ENCODE peak calls at places on chromosome 21, in seven cellular contexts. Q, L, C, S, G, A and D are unnamed samples.

GRCh38 chr21:38293765-38294164 is 37.0 kb downstream of the KCNJ15 start:
- DNase-seq in L (no peak), Q (no peak), C (no peak), S (no peak), A (peak; percentile 18), G (peak; percentile 88), D (no peak)

GRCh38 chr21:15976807-15977206 is 247.0 kb downstream of the USP25 start:
- DNase-seq in L (peak; percentile 45), S (peak; percentile 49), Q (no peak), G (no peak), C (no peak), A (peak; percentile 7), D (no peak)

GRCh38 chr21:10463156-10463555 is 58.2 kb upstream of the TPTE start:
- DNase-seq in A (no peak), Q (no peak), L (no peak), S (no peak), C (no peak), G (no peak), D (no peak)

GRCh38 chr21:28142692-28143091 is 850.0 kb downstream of the LTN1 start:
- DNase-seq in G (no peak), A (peak; percentile 14), S (no peak), L (peak; percentile 40), Q (no peak), C (peak; percentile 91), D (no peak)

GRCh38 chr21:38460171-38460742 is 38.0 kb downstream of the ERG start:
- DNase-seq in L (peak; percentile 97), A (no peak), C (peak; percentile 12), Q (no peak), G (no peak), S (no peak), D (no peak)

GRCh38 chr21:40605094-40605493 is 241.9 kb downstream of the DSCAM start:
- DNase-seq in A (no peak), Q (no peak), S (no peak), G (no peak), C (no peak), L (no peak), D (no peak)

GRCh38 chr21:37746849-37747248 is 169.4 kb downstream of the KCNJ6 start:
- DNase-seq in S (no peak), C (no peak), L (no peak), Q (no peak), A (no peak), G (no peak), D (no peak)

GRCh38 chr21:15686506-15686905 is 43.3 kb upstream of the USP25 start:
- DNase-seq in Q (no peak), C (no peak), A (no peak), L (no peak), S (no peak), G (no peak), D (no peak)

GRCh38 chr21:31905444-31906400 is 32.9 kb downstream of the HUNK start:
- DNase-seq in C (peak; percentile 38), G (no peak), L (no peak), S (no peak), A (no peak), Q (no peak), D (no peak)

GRCh38 chr21:39097335-39097861 is 85.9 kb downstream of the PSMG1 start:
- DNase-seq in G (peak; percentile 54), C (no peak), A (no peak), Q (peak; percentile 89), L (peak; percentile 24), S (peak; percentile 26), D (no peak)

GRCh38 chr21:35994605-35995004 is 65.7 kb downstream of the SETD4 start:
- DNase-seq in Q (no peak), L (no peak), C (no peak), A (no peak), G (no peak), S (no peak), D (no peak)

GRCh38 chr21:38985423-38986378 is 180.0 kb downstream of the ETS2 start:
- DNase-seq in C (peak; percentile 93), A (peak; percentile 83), S (no peak), G (peak; percentile 41), Q (no peak), L (no peak), D (peak; percentile 72)

GRCh38 chr21:37792046-37792445 is 124.2 kb downstream of the KCNJ6 start:
- DNase-seq in G (no peak), A (no peak), S (no peak), Q (no peak), C (peak; percentile 52), L (no peak), D (no peak)

GRCh38 chr21:31555741-31556191 is 103.7 kb upstream of the SOD1 start:
- DNase-seq in A (no peak), Q (no peak), L (no peak), G (no peak), S (no peak), C (no peak), D (no peak)

GRCh38 chr21:46509760-46510159 is 51.1 kb downstream of the DIP2A start:
- DNase-seq in S (no peak), C (peak; percentile 81), G (no peak), A (peak; percentile 52), Q (no peak), L (peak; percentile 56), D (no peak)

GRCh38 chr21:26447932-26448331 is 125.2 kb downstream of the CYYR1 start:
- DNase-seq in S (no peak), Q (no peak), A (no peak), C (no peak), G (no peak), L (no peak), D (no peak)

GRCh38 chr21:32392880-32393676 is at the start of gene URB1:
- DNase-seq in Q (peak; percentile 98), C (peak; percentile 65), S (peak; percentile 80), G (peak; percentile 95), A (peak; percentile 90), L (peak; percentile 87), D (peak; percentile 99)

GRCh38 chr21:35796834-35797233 is 263.5 kb downstream of the SETD4 start:
- DNase-seq in G (no peak), Q (no peak), A (no peak), C (peak; percentile 20), S (no peak), L (peak; percentile 24), D (no peak)

GRCh38 chr21:31760931-31761330 is 29.0 kb upstream of the SCAF4 start:
- DNase-seq in S (no peak), Q (no peak), A (no peak), L (no peak), G (no peak), C (no peak), D (no peak)

GRCh38 chr21:35333831-35334593 is 284.9 kb upstream of the RUNX1 start:
- DNase-seq in Q (no peak), L (no peak), C (no peak), S (no peak), A (no peak), G (no peak), D (no peak)

GRCh38 chr21:39452965-39453332 is 1.2 kb downstream of the SH3BGR start:
- DNase-seq in G (no peak), L (no peak), Q (no peak), A (no peak), S (peak; percentile 75), C (no peak), D (no peak)

GRCh38 chr21:42393443-42393950 is 2.4 kb downstream of the TMPRSS3 start:
- DNase-seq in C (no peak), A (no peak), Q (no peak), S (no peak), L (no peak), G (no peak), D (no peak)
- H3K27ac ChIP-seq in C (no peak overlapping the region), A (no peak overlapping the region), Q (no peak overlapping the region), S (no peak overlapping the region), L (no peak overlapping the region), G (no peak overlapping the region), D (no peak overlapping the region)

GRCh38 chr21:34330055-34330454 is 33.8 kb upstream of the KCNE2 start:
- DNase-seq in A (no peak), L (no peak), Q (no peak), S (no peak), G (no peak), C (no peak), D (no peak)
- TF ChIP-seq CTCF in A (no peak), L (no peak), Q (no peak), S (no peak), G (no peak), C (no peak), D (no peak)

DNA sequence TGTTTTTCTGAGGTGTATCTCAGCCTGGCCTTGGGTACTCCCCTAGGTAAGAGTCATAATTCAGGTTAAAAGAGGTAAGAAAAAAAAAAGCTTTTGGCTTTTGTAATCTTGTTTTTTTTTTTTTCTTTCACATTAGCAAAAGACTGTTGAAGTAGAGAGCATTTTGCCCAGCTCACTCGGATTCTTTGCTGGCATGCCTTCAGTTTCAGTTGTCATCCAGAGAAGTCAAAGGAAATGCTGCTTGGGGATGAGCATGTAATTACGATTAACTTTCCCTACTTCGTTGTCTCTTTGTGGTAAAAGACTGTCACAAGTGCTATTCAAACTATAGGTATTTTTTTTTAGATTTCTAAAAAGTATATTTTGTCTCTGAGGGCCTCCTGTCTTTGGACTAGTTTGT is 6.3 kb downstream of the BACH1 start:
- DNase-seq in S (no peak), C (no peak), Q (no peak), G (no peak), L (no peak), A (no peak), D (no peak)
- H3K4me1 ChIP-seq in S (peaks cover 44% of the 10 kb centered on the region), C (peaks cover 20% of the 10 kb centered on the region), Q (peaks cover 60% of the 10 kb centered on the region), G (peaks cover 45% of the 10 kb centered on the region), L (peaks cover 17% of the 10 kb centered on the region), A (peaks cover 56% of the 10 kb centered on the region), D (peaks cover 31% of the 10 kb centered on the region)

GRCh38 chr21:43959231-43960041 is 52.7 kb upstream of the TRAPPC10 start:
- DNase-seq in Q (no peak), G (no peak), C (no peak), A (no peak), S (no peak), L (no peak), D (no peak)

GRCh38 chr21:43956667-43957030 is 55.5 kb upstream of the TRAPPC10 start:
- DNase-seq in A (no peak), G (peak; percentile 67), L (no peak), Q (no peak), C (peak; percentile 55), S (no peak), D (no peak)

GRCh38 chr21:43957128-43957571 is 55.0 kb upstream of the TRAPPC10 start:
- DNase-seq in L (no peak), S (no peak), C (no peak), A (no peak), G (no peak), Q (no peak), D (no peak)

GRCh38 chr21:43957629-43958362 is 54.3 kb upstream of the TRAPPC10 start:
- DNase-seq in C (no peak), L (no peak), Q (no peak), A (no peak), G (no peak), S (no peak), D (no peak)

DNA sequence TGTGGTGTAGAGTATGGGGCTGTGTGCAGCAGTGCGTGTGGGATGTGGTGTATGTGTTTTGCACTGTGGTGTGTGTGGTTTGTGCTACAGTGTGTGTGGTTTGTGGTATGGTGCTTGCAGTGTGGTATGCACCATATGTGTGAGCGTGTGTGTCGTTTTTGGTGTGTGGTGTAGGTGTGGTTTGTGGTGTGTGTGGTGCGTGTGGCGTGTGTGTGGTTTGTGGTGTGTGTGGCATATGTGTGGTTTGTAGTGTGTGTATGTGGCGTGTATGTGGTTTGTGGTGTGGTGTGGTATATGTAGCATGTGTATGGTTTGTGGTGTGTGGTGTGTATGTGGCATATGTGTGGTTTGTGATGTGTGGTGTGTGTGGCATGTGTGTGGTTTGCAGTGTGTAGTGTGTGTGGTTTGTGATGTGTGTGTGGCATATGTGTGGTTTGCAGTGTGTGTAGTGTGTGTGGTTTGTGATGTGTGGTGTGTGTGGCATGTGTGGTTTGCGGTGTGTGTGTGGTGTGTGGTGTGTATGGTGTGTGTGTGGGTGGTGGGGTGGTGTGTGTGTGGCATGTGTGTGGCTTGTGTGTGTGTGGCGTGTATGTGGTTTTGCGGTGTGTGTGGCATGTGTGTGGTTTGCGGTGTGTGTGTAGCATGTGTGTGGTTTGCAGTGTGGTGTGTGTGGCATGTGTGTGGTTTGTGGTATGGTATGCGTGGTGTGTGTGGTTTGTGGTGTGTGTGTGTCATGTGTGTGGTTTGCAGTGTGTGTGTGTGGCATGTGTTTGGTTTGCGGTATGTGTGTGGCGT is 53.5 kb upstream of the TRAPPC10 start:
- DNase-seq in Q (no peak), G (no peak), C (no peak), L (no peak), A (no peak), S (no peak), D (no peak)
- H3K27ac ChIP-seq in Q (no peak overlapping the region), G (no peak overlapping the region), C (no peak overlapping the region), L (no peak overlapping the region), A (no peak overlapping the region), S (no peak overlapping the region), D (no peak overlapping the region)